ENCODE peak calls at places on chromosomes 4 and X, in eight cellular contexts. V is IMR-90; P is tibial artery; Y is neuronal stem cell; R is stomach; C is heart right ventricle; I is CD4-positive, alpha-beta memory T cell; A is AG04450. E is an unnamed sample.

GRCh38 chrX:134418317-134419113 is 41.5 kb upstream of the HPRT1 start:
- DNase-seq in V (peak), P (no peak), Y (no peak), R (no peak), C (no peak), I (no peak), A (no peak), E (no peak)

GRCh38 chr4:152200776-152201333 is 335.0 kb downstream of the FBXW7 start:
- DNase-seq in V (no peak), P (no peak), Y (no peak), R (no peak), C (no peak), I (no peak), A (no peak), E (no peak)

GRCh38 chr4:113145519-113146291 is 96.3 kb downstream of the ANK2 start:
- DNase-seq in V (no peak), P (no peak), Y (peak), R (no peak), C (no peak), I (no peak), A (no peak), E (no peak)

GRCh38 chr4:10611673-10612072 is 72.9 kb downstream of the CLNK start:
- DNase-seq in V (peak), P (no peak), Y (no peak), R (no peak), C (no peak), I (no peak), A (peak), E (peak)

GRCh38 chr4:176654565-176655216 is 138.0 kb downstream of the VEGFC start:
- DNase-seq in V (peak), P (no peak), Y (no peak), R (no peak), C (no peak), I (no peak), A (no peak), E (no peak)

GRCh38 chr4:166274136-166274761 is 401.2 kb downstream of the TLL1 start:
- DNase-seq in V (no peak), P (no peak), Y (no peak), R (no peak), C (no peak), I (no peak), A (no peak), E (no peak)

GRCh38 chrX:110286126-110286525 is 31.8 kb downstream of the AMMECR1 start:
- DNase-seq in V (peak), P (no peak), Y (no peak), R (no peak), C (no peak), I (no peak), A (peak), E (no peak)

GRCh38 chr4:5824635-5825034 is 68.3 kb downstream of the CRMP1 start:
- DNase-seq in V (peak), P (no peak), Y (no peak), R (no peak), C (no peak), I (no peak), A (no peak), E (no peak)

GRCh38 chr4:37891221-37892159 is 606 bp downstream of the TBC1D1 start:
- DNase-seq in V (peak), P (peak), Y (peak), R (peak), C (no peak), I (peak), A (no peak), E (no peak)

GRCh38 chrX:135087867-135088266 is 32.5 kb downstream of the ETDB start:
- DNase-seq in V (no peak), P (no peak), Y (no peak), R (no peak), C (no peak), I (no peak), A (no peak), E (no peak)

GRCh38 chr4:140090215-140090731 is 63.7 kb downstream of the MAML3 start:
- DNase-seq in V (peak), P (no peak), Y (no peak), R (no peak), C (no peak), I (no peak), A (no peak), E (peak)

GRCh38 chr4:10054571-10055041 is 33.3 kb upstream of the SLC2A9 start:
- DNase-seq in V (no peak), P (no peak), Y (no peak), R (no peak), C (no peak), I (no peak), A (no peak), E (no peak)

GRCh38 chr4:73612032-73612431 is 8.2 kb downstream of the RASSF6 start:
- DNase-seq in V (no peak), P (no peak), Y (no peak), R (no peak), C (no peak), I (no peak), A (no peak), E (no peak)

GRCh38 chrX:103101280-103102042 is 8.5 kb upstream of the NXF3 start:
- DNase-seq in V (no peak), P (no peak), Y (no peak), R (no peak), C (no peak), I (no peak), A (no peak), E (no peak)

GRCh38 chr4:158259955-158260575 is 49.8 kb downstream of the TMEM144 start:
- DNase-seq in V (peak), P (no peak), Y (peak), R (no peak), C (no peak), I (no peak), A (no peak), E (no peak)

GRCh38 chrX:120560405-120560841 is 339 bp downstream of the CUL4B start:
- DNase-seq in V (peak), P (peak), Y (no peak), R (peak), C (no peak), I (peak), A (no peak), E (peak)

GRCh38 chr4:10521386-10521785 is 64.2 kb upstream of the ZNF518B start:
- DNase-seq in V (no peak), P (no peak), Y (no peak), R (no peak), C (no peak), I (no peak), A (no peak), E (no peak)

GRCh38 chr4:134189949-134190348 is 11.6 kb downstream of the PABPC4L start:
- DNase-seq in V (no peak), P (no peak), Y (no peak), R (no peak), C (no peak), I (no peak), A (no peak), E (no peak)

GRCh38 chrX:139446832-139447231 is 83.7 kb upstream of the F9 start:
- DNase-seq in V (no peak), P (no peak), Y (no peak), R (no peak), C (no peak), I (no peak), A (no peak), E (no peak)

GRCh38 chr4:5809216-5809776 is 83.6 kb downstream of the CRMP1 start:
- DNase-seq in V (peak), P (no peak), Y (no peak), R (no peak), C (no peak), I (no peak), A (no peak), E (no peak)

GRCh38 chrX:108811891-108812290 is 75.5 kb upstream of the IRS4 start:
- DNase-seq in V (no peak), P (no peak), Y (no peak), R (no peak), C (no peak), I (no peak), A (no peak), E (no peak)

GRCh38 chr4:153792893-153793227 is 4.0 kb upstream of the SFRP2 start:
- DNase-seq in V (no peak), P (no peak), Y (no peak), R (no peak), C (no peak), I (no peak), A (no peak), E (no peak)

GRCh38 chrX:130669233-130669632 is 233.8 kb downstream of the ENOX2 start:
- DNase-seq in V (peak), P (no peak), Y (no peak), R (no peak), C (no peak), I (no peak), A (no peak), E (no peak)

GRCh38 chrX:138128025-138128671 is 562.2 kb downstream of the ZIC3 start:
- DNase-seq in V (peak), P (no peak), Y (peak), R (no peak), C (no peak), I (peak), A (no peak), E (peak)

GRCh38 chr4:145097331-145097820 is 620 bp downstream of the ANAPC10 start:
- DNase-seq in V (no peak), P (no peak), Y (no peak), R (no peak), C (no peak), I (no peak), A (no peak), E (no peak)

GRCh38 chrX:5236096-5236495 is 992.6 kb downstream of the NLGN4X start:
- DNase-seq in V (no peak), P (no peak), Y (no peak), R (no peak), C (no peak), I (no peak), A (no peak), E (no peak)

GRCh38 chr4:113411496-113411938 is 350.0 kb downstream of the CAMK2D start:
- DNase-seq in V (peak), P (peak), Y (no peak), R (no peak), C (no peak), I (no peak), A (peak), E (no peak)

GRCh38 chrX:74546984-74547383 is 67.4 kb downstream of the RLIM start:
- DNase-seq in V (no peak), P (no peak), Y (no peak), R (no peak), C (no peak), I (no peak), A (no peak), E (no peak)

GRCh38 chr4:122898370-122899150 is 23.8 kb downstream of the NUDT6 start:
- DNase-seq in V (peak), P (peak), Y (no peak), R (no peak), C (no peak), I (no peak), A (peak), E (peak)

GRCh38 chr4:130563185-130563890 is 1467.4 kb downstream of the C4orf33 start:
- DNase-seq in V (peak), P (no peak), Y (peak), R (peak), C (no peak), I (no peak), A (peak), E (no peak)

GRCh38 chr4:139786494-139787354 is 121.1 kb downstream of the MGST2 start:
- DNase-seq in V (no peak), P (no peak), Y (no peak), R (no peak), C (no peak), I (no peak), A (no peak), E (no peak)

GRCh38 chrX:53280703-53281320 is 572 bp downstream of the IQSEC2 start:
- DNase-seq in V (peak), P (peak), Y (no peak), R (no peak), C (peak), I (no peak), A (no peak), E (no peak)

GRCh38 chrX:11588097-11588496 is 77.6 kb downstream of the ARHGAP6 start:
- DNase-seq in V (no peak), P (no peak), Y (no peak), R (no peak), C (no peak), I (no peak), A (no peak), E (no peak)

DNA sequence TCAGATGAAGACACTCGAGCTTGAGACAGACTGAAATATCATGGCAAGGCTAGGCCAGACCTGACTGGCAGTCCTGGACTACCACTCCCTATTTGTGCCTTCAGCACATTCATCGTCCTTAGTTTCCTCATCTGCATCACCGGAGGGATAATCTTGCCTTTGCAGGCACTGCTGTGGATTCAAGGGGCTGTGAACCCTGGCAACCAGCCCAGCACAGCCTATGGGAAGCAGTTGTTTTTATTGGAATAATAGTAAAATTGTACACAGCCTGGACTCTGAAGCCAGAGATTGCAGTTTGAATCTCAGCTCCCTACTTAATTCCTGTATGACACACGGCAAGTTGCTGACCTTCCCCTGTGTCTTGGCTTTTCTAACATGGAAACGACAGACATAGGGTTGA is 161.0 kb downstream of the NSUN7 start:
- DNase-seq in V (peak), P (no peak), Y (no peak), R (no peak), C (no peak), I (no peak), A (no peak), E (no peak)
- H3K27ac ChIP-seq in V (no peak), P (peak), Y (no peak), R (no peak), C (no peak), I (no peak), A (no peak), E (no peak)

DNA sequence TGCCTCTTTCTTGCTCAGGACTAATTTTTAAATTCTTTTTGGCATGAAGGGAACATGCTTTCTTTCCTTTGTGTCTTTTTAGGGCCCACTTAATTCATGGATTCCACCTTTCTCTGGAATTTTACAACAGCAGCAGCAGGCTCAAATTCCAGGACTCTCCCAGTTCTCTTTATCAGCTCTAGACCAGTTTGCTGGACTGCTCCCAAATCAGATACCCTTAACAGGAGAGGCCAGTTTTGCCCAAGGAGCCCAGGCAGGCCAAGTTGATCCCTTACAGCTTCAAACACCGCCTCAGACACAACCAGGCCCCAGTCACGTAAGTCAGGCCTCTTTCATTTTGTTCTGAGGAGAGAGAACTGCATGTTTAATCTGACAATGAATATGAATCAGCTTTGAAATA is 2.3 kb downstream of the ODAM start:
- DNase-seq in V (no peak), P (no peak), Y (no peak), R (peak), C (no peak), I (no peak), A (no peak), E (no peak)
- H3K27ac ChIP-seq in V (no peak), P (no peak), Y (no peak), R (peak), C (no peak), I (no peak), A (no peak), E (no peak)

GRCh38 chrX:46044486-46044885 is 500.7 kb downstream of the ZNF674 start:
- DNase-seq in V (no peak), P (no peak), Y (no peak), R (no peak), C (no peak), I (no peak), A (no peak), E (no peak)
- H3K27ac ChIP-seq in V (no peak), P (no peak), Y (no peak), R (no peak), C (no peak), I (no peak), A (no peak), E (no peak)

GRCh38 chr4:25928956-25929336 is 14.9 kb downstream of the SMIM20 start:
- DNase-seq in V (peak), P (no peak), Y (no peak), R (no peak), C (no peak), I (no peak), A (no peak), E (no peak)
- H3K27ac ChIP-seq in V (peak), P (peak), Y (no peak), R (peak), C (peak), I (no peak), A (no peak), E (no peak)

E was measured in Panc1.